ENCODE peak calls at places on chromosomes 11 and 22, in four cellular contexts. D is stimulated activated CD4-positive, alpha-beta T cell treated with anti-CD3 and anti-CD28 coated beads, Interleukin-15, amount 100 ng/mL, for 48 hours; J is SHP77; B is HuH-7. L is an unnamed sample.

GRCh38 chr22:49726701-49727101 is 101.0 kb downstream of the BRD1 start:
- DNase-seq in D (no peak), J (no peak), B (no peak), L (no peak)

GRCh38 chr22:26648761-26649363 is 8.5 kb upstream of the MIAT start:
- DNase-seq in D (no peak), J (no peak), B (no peak), L (no peak)

GRCh38 chr11:57402188-57403066 is 12.0 kb upstream of the PRG2 start:
- DNase-seq in D (no peak), J (no peak), B (no peak), L (no peak)

GRCh38 chr11:70725786-70726185 is 327.5 kb downstream of the CTTN start:
- DNase-seq in D (no peak), J (no peak), B (no peak), L (no peak)

GRCh38 chr22:43313497-43314474 is 29.4 kb downstream of the SCUBE1 start:
- DNase-seq in D (no peak), J (no peak), B (no peak), L (peak)

GRCh38 chr22:17969732-17970131 is 54.6 kb downstream of the MICAL3 start:
- DNase-seq in D (no peak), J (no peak), B (no peak), L (no peak)

GRCh38 chr22:38696606-38697005 is 4.1 kb downstream of the JOSD1 start:
- DNase-seq in D (peak), J (no peak), B (no peak), L (no peak)

GRCh38 chr11:108983621-108984020 is 318.8 kb downstream of the DDX10 start:
- DNase-seq in D (no peak), J (no peak), B (no peak), L (no peak)

GRCh38 chr11:3893311-3893710 is 37.8 kb downstream of the STIM1 start:
- DNase-seq in D (no peak), J (no peak), B (no peak), L (no peak)

GRCh38 chr22:28381427-28382167 is 298.0 kb downstream of the TTC28 start:
- DNase-seq in D (no peak), J (no peak), B (no peak), L (no peak)

GRCh38 chr11:6875761-6876160 is 664 bp upstream of the OR10A4 start:
- DNase-seq in D (no peak), J (no peak), B (no peak), L (no peak)

GRCh38 chr11:44849424-44849823 is 101.3 kb downstream of the TP53I11 start:
- DNase-seq in D (no peak), J (no peak), B (no peak), L (no peak)

GRCh38 chr11:33344611-33345010 is 87.4 kb downstream of the HIPK3 start:
- DNase-seq in D (no peak), J (no peak), B (no peak), L (no peak)

GRCh38 chr11:2088284-2088683 is 50.9 kb downstream of the IGF2 start:
- DNase-seq in D (no peak), J (no peak), B (no peak), L (no peak)

GRCh38 chr11:81246937-81247336 is 1486.7 kb downstream of the FAM181B start:
- DNase-seq in D (no peak), J (no peak), B (no peak), L (no peak)

L was measured in NCI-H1694.